ENCODE peak calls at places on chromosomes 13 and 19, in five cellular contexts. M is cardiac muscle cell, S is mucosa of descending colon, P is neural progenitor cell, X is AG09309. D is an unnamed sample.

GRCh38 chr19:6464070-6464873 is at the start of gene CRB3:
- DNase-seq in S (peak), M (no peak), X (no peak), P (peak), D (no peak)

GRCh38 chr13:23609414-23610186 is 39.4 kb downstream of the TNFRSF19 start:
- DNase-seq in P (no peak), S (peak), X (no peak), M (peak), D (peak)

GRCh38 chr19:4363571-4364304 is 20.4 kb downstream of the MPND start:
- DNase-seq in X (no peak), S (no peak), P (no peak), M (no peak), D (no peak)

GRCh38 chr13:70043685-70044084 is 63.9 kb upstream of the ATXN8OS start:
- DNase-seq in X (no peak), S (no peak), M (no peak), P (no peak), D (no peak)

GRCh38 chr19:56310462-56310861 is 4.2 kb downstream of the ZSCAN5A start:
- DNase-seq in M (no peak), X (no peak), S (no peak), P (no peak), D (no peak)

GRCh38 chr13:60164490-60164889 is 762 bp upstream of the DIAPH3 start:
- DNase-seq in M (peak), S (peak), P (peak), X (no peak), D (no peak)

GRCh38 chr13:34748561-34748960 is 193.5 kb upstream of the NBEA start:
- DNase-seq in X (no peak), M (peak), P (no peak), S (no peak), D (no peak)

GRCh38 chr19:34044011-34044410 is 128.3 kb upstream of the LSM14A start:
- DNase-seq in P (no peak), S (no peak), M (no peak), X (no peak), D (no peak)

GRCh38 chr13:113527272-113527958 is 36.9 kb upstream of the DCUN1D2 start:
- DNase-seq in X (no peak), P (no peak), S (no peak), M (no peak), D (no peak)

GRCh38 chr13:23654111-23655110 is 84.2 kb downstream of the TNFRSF19 start:
- DNase-seq in P (no peak), S (no peak), X (no peak), M (peak), D (no peak)

GRCh38 chr19:6373813-6374108 is 1.2 kb downstream of the ALKBH7 start:
- DNase-seq in M (no peak), X (no peak), P (no peak), S (no peak), D (no peak)

GRCh38 chr19:39400997-39401548 is 5.6 kb upstream of the ZFP36 start:
- DNase-seq in X (no peak), M (no peak), S (no peak), P (no peak), D (no peak)

GRCh38 chr13:35266412-35266811 is 210.1 kb downstream of the MAB21L1 start:
- DNase-seq in M (no peak), P (no peak), S (no peak), X (no peak), D (no peak)

GRCh38 chr19:651991-652390 is 11.0 kb downstream of the RNF126 start:
- DNase-seq in X (no peak), P (no peak), S (no peak), M (no peak), D (no peak)

GRCh38 chr19:42178791-42179500 is 38.5 kb downstream of the DEDD2 start:
- DNase-seq in P (no peak), S (no peak), M (no peak), X (no peak), D (no peak)

GRCh38 chr19:18972301-18972831 is 31.3 kb upstream of the HOMER3 start:
- DNase-seq in S (no peak), M (peak), P (no peak), X (no peak), D (no peak)

GRCh38 chr13:105202384-105202783 is 1333.1 kb downstream of the EFNB2 start:
- DNase-seq in P (peak), X (no peak), M (peak), S (peak), D (no peak)

GRCh38 chr13:43258771-43259170 is 235.4 kb downstream of the DNAJC15 start:
- DNase-seq in M (no peak), P (no peak), X (no peak), S (no peak), D (no peak)

GRCh38 chr13:99198630-99199029 is 2.0 kb upstream of the UBAC2 start:
- DNase-seq in P (no peak), X (no peak), S (peak), M (no peak), D (no peak)

GRCh38 chr13:104389722-104390121 is 1323.5 kb upstream of the SLC10A2 start:
- DNase-seq in S (no peak), P (no peak), X (no peak), M (peak), D (no peak)

GRCh38 chr19:57106646-57107235 is 13.0 kb upstream of the USP29 start:
- DNase-seq in S (no peak), M (no peak), X (no peak), P (no peak), D (no peak)

GRCh38 chr19:6440905-6441304 is 7.3 kb upstream of the SLC25A41 start:
- DNase-seq in P (no peak), M (no peak), X (no peak), S (no peak), D (no peak)

GRCh38 chr19:38793186-38793585 is 4.2 kb downstream of the LGALS7B start:
- DNase-seq in P (no peak), X (no peak), M (peak), S (no peak), D (no peak)

GRCh38 chr13:110715395-110716234 is 2.1 kb downstream of the ING1 start:
- DNase-seq in S (peak), M (peak), X (peak), P (peak), D (peak)
- TF ChIP-seq CTCF in S (peak), M (peak), X (peak), P (peak), D (peak)

GRCh38 chr13:39675904-39676303 is 20.4 kb downstream of the COG6 start:
- DNase-seq in X (no peak), S (no peak), P (no peak), M (peak), D (no peak)

GRCh38 chr13:39682310-39682709 is 26.8 kb downstream of the COG6 start:
- DNase-seq in S (no peak), X (no peak), M (no peak), P (no peak), D (no peak)

GRCh38 chr13:39672378-39673132 is 17.1 kb downstream of the COG6 start:
- DNase-seq in X (no peak), P (no peak), M (no peak), S (no peak), D (no peak)

GRCh38 chr13:39676315-39676876 is 20.9 kb downstream of the COG6 start:
- DNase-seq in P (peak), X (no peak), M (peak), S (peak), D (peak)
- TF ChIP-seq CTCF in P (peak), X (peak), M (peak), S (no peak), D (peak)

GRCh38 chr19:44689290-44690130 is 9.4 kb upstream of the CEACAM16 start:
- DNase-seq in S (peak), X (peak), M (peak), P (peak), D (peak)
- TF ChIP-seq CTCF in S (peak), X (peak), M (peak), P (peak), D (peak)

DNA sequence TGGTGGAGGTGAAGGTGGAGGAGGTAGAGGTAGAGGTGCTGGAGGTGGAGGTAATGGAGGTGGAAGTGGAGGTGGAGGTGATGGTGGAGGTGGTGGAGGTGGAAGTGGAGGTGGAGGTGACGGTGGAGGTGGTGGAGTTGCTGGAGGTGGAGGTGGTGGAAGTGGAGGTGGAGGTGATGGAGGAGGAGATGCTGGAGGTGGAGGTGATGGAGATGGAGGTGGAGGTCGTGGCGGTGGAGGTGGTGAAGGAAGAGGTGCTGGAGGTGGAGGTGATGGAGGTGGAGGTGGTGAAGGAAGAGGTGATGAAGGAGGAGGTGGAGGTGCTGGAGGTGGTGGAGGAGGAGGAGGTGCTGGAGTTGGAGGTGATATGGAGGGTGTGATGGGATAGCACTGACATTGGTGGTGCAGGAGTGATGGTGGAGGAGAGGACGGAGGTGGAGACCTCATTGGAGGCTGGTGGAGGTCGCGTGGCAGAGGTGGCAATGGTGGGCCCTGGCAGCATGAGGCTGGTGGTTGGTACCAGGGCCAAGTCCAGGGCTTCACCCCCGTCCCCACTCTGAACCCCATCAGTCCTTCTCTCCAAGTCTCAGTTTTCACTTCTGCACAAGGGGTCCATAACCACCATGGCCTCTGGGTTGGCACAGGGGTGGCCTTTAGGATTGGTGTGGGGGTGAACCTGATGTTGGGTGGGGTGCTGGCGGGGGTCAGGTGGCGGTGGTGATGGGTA is 15.8 kb downstream of the ONECUT3 start:
- DNase-seq in S (no peak), X (no peak), P (no peak), M (no peak), D (no peak)
- TF ChIP-seq CTCF in S (no peak), X (no peak), P (no peak), M (no peak), D (no peak)

DNA sequence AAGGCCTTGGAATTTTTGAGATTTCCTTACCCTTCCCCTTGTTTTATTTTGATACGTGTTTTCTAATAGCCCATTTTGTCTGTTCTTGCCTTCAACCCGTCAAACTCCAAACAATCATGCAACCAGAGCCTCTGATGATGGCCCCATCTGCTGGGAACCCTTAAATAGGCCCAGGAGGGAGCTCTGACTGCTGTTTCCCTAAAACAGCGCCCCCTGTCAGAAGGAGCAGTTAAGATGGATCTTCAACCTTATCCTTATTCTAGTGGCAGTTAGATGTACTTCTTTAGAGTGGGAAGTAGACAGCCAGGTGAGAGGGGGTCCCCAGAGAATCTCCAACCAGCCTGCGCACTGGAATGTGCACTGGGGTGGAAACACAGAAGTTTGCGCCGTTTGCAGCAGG is 1031.0 kb upstream of the PCDH9 start:
- DNase-seq in M (no peak), P (peak), S (no peak), X (no peak), D (no peak)
- TF ChIP-seq CTCF in M (no peak), P (peak), S (no peak), X (no peak), D (no peak)

DNA sequence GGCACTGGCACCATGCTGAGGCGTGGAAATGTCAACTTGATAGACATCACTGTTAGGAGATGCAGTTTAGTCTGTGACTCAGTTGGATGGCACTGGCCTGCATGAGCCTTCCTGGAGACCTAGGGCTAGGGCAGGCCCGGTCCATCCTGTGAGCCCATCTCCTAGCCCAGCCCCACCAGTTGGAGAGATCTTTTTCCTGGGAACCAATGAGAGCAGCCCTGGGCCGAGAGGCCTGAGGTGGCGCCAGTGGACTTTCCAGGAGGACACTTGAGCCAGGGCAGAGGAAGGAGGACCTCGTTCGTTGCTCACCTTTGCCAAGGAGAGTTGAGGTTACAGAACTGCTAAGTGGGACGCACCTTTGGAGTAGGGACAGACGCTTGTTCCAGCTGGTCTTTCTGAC is 100.5 kb upstream of the TEX29 start:
- DNase-seq in X (no peak), P (no peak), M (no peak), S (no peak), D (no peak)
- TF ChIP-seq CTCF in X (no peak), P (no peak), M (no peak), S (no peak), D (no peak)

DNA sequence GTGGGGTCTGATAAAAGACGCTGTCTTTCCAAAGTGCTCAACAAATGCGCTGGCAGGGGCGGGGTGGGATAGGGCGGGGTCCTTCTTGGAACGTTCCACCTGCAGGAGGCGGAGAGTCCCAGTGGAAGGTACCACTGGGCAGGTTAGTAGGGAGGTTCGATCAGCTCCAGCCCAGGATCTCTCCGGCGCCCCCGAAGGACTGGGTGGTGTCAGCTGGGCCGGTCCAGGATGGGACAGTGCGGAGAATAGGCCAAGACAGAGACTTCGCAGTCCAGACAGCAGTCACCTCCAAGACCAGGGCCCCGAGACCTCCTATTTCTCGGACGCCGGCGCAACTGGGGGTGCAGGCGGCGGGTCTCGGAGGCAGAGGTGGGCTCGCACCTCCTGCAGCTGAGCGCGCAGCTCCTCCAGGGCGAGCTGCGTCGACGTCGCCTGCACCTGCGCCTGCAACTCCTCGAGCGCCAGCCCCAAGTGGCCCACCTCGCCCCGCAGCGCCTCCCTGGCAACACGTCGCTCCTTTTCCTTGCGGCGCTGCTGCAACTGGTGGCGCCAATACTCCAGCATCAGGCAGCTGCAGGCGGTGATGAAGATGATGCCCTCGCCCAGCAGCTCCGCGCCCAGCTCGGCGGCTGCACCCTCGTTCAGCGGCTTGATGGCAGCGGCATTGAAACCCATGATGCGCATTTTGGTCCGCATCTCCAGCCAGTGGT is 21.6 kb downstream of the VASP start:
- DNase-seq in P (peak), X (no peak), S (peak), M (peak), D (no peak)
- TF ChIP-seq CTCF in P (peak), X (no peak), S (no peak), M (no peak), D (no peak)

GRCh38 chr19:2624537-2625091 is 77.9 kb downstream of the GNG7 start:
- DNase-seq in P (peak), X (no peak), S (no peak), M (no peak), D (no peak)
- TF ChIP-seq CTCF in P (peak), X (no peak), S (no peak), M (no peak), D (no peak)

GRCh38 chr19:16180611-16181010 is 4.6 kb upstream of the FAM32A start:
- DNase-seq in S (no peak), X (peak), M (peak), P (peak), D (no peak)

GRCh38 chr19:16184665-16185122 is 516 bp upstream of the FAM32A start:
- DNase-seq in M (no peak), P (no peak), X (no peak), S (peak), D (no peak)

GRCh38 chr19:16188521-16188920 is 3.3 kb downstream of the FAM32A start:
- DNase-seq in P (no peak), M (no peak), X (no peak), S (no peak), D (no peak)

GRCh38 chr19:16185925-16186234 is 670 bp downstream of the FAM32A start:
- DNase-seq in S (no peak), M (no peak), P (no peak), X (no peak), D (peak)

DNA sequence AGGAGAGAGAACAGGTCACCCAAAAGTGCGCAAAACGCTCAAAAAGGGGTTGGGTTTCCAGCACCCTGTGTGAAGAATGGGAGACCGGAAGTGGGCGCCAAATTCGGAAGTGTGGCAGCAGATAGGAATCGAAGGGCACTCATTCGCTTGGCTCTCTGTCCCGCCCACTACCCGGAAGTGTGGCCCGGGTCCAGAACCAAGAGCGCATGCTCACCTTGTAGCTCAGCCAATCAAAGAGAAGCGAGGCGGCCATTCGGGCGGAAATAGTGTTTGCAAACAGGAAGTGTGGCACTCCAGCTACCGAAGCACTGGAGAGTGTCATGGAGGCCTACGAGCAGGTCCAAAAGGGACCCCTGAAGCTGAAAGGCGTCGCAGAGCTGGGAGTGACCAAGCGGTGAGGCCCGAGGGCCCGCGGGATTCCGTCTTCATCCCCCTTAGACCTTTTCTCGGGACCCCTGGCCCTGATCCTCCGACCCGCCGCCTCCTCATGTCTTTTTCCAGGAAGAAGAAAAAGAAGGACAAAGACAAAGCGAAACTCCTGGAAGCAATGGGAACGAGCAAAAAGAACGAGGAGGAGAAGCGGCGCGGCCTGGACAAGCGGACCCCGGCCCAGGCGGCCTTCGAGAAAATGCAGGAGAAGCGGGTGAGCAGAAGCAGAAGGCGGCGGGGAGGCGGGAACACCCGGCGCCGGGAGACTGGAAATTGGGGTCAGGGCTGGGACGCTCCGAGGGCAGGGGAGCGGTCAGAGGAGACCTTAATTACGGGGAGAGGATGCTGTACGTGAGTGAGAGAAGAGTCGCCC is at the start of gene FAM32A:
- DNase-seq in S (peak), P (peak), X (peak), M (peak), D (peak)
- TF ChIP-seq CTCF in S (peak), P (peak), X (peak), M (no peak), D (peak)